ENCODE peak calls at places on chromosomes 5 and 9, in five cellular contexts. One of them, this sample, is unnamed.
A peak's percentile ranks its signal among the peaks of the same experiment; 100 is the strongest.

GRCh38 chr5:53010819-53011218 is 21.7 kb downstream of the ITGA2 start:
- DNase-seq in gastrocnemius medialis: no peak
- DNase-seq in hepatocyte: no peak
- DNase-seq in suprapubic skin: no peak
- DNase-seq in A549: no peak
- DNase-seq in this sample: no peak

GRCh38 chr5:164555809-164556208 is 1050.4 kb downstream of the MAT2B start:
- DNase-seq in gastrocnemius medialis: no peak
- DNase-seq in hepatocyte: no peak
- DNase-seq in suprapubic skin: no peak
- DNase-seq in A549: no peak
- DNase-seq in this sample: no peak

GRCh38 chr5:140988036-140988997 is 22.0 kb downstream of the PCDHAC2 start:
- DNase-seq in gastrocnemius medialis: no peak
- DNase-seq in hepatocyte: peak; percentile 43
- DNase-seq in suprapubic skin: no peak
- DNase-seq in A549: no peak
- DNase-seq in this sample: no peak

GRCh38 chr5:135391123-135391868 is 7.7 kb downstream of the MACROH2A1 start:
- DNase-seq in gastrocnemius medialis: no peak
- DNase-seq in hepatocyte: no peak
- DNase-seq in suprapubic skin: no peak
- DNase-seq in A549: no peak
- DNase-seq in this sample: no peak

GRCh38 chr5:140054086-140054689 is 11.1 kb upstream of the NRG2 start:
- DNase-seq in gastrocnemius medialis: no peak
- DNase-seq in hepatocyte: no peak
- DNase-seq in suprapubic skin: no peak
- DNase-seq in A549: no peak
- DNase-seq in this sample: no peak

GRCh38 chr5:32172908-32173393 is 1.2 kb downstream of the GOLPH3 start:
- DNase-seq in gastrocnemius medialis: no peak
- DNase-seq in hepatocyte: no peak
- DNase-seq in suprapubic skin: no peak
- DNase-seq in A549: peak; percentile 10
- DNase-seq in this sample: peak; percentile 36

GRCh38 chr9:82920154-82920553 is 142.8 kb downstream of the RASEF start:
- DNase-seq in gastrocnemius medialis: no peak
- DNase-seq in hepatocyte: no peak
- DNase-seq in suprapubic skin: no peak
- DNase-seq in A549: no peak
- DNase-seq in this sample: no peak

GRCh38 chr5:84059672-84060071 is 325.0 kb downstream of the EDIL3 start:
- DNase-seq in gastrocnemius medialis: no peak
- DNase-seq in hepatocyte: no peak
- DNase-seq in suprapubic skin: no peak
- DNase-seq in A549: no peak
- DNase-seq in this sample: no peak

GRCh38 chr9:89000281-89000875 is 9.1 kb downstream of the S1PR3 start:
- DNase-seq in gastrocnemius medialis: no peak
- DNase-seq in hepatocyte: no peak
- DNase-seq in suprapubic skin: no peak
- DNase-seq in A549: no peak
- DNase-seq in this sample: no peak

GRCh38 chr5:10432059-10433008 is 9.3 kb upstream of the ROPN1L start:
- DNase-seq in gastrocnemius medialis: no peak
- DNase-seq in hepatocyte: no peak
- DNase-seq in suprapubic skin: no peak
- DNase-seq in A549: no peak
- DNase-seq in this sample: no peak

GRCh38 chr9:10674586-10674985 is 61.8 kb upstream of the PTPRD start:
- DNase-seq in gastrocnemius medialis: no peak
- DNase-seq in hepatocyte: no peak
- DNase-seq in suprapubic skin: no peak
- DNase-seq in A549: no peak
- DNase-seq in this sample: no peak

GRCh38 chr5:135072357-135073247 is 38.6 kb upstream of the PITX1 start:
- DNase-seq in gastrocnemius medialis: no peak
- DNase-seq in hepatocyte: no peak
- DNase-seq in suprapubic skin: peak; percentile 60
- DNase-seq in A549: no peak
- DNase-seq in this sample: no peak

GRCh38 chr9:120982851-120983250 is 56.3 kb upstream of the TRAF1 start:
- DNase-seq in gastrocnemius medialis: no peak
- DNase-seq in hepatocyte: no peak
- DNase-seq in suprapubic skin: no peak
- DNase-seq in A549: no peak
- DNase-seq in this sample: no peak

GRCh38 chr9:77019810-77020437 is 469 bp downstream of the FOXB2 start:
- DNase-seq in gastrocnemius medialis: no peak
- DNase-seq in hepatocyte: no peak
- DNase-seq in suprapubic skin: no peak
- DNase-seq in A549: no peak
- DNase-seq in this sample: no peak

GRCh38 chr9:27408523-27408922 is 111.6 kb upstream of the EQTN start:
- DNase-seq in gastrocnemius medialis: no peak
- DNase-seq in hepatocyte: no peak
- DNase-seq in suprapubic skin: no peak
- DNase-seq in A549: no peak
- DNase-seq in this sample: no peak

GRCh38 chr5:3893527-3893926 is 297.9 kb downstream of the IRX1 start:
- DNase-seq in gastrocnemius medialis: no peak
- DNase-seq in hepatocyte: no peak
- DNase-seq in suprapubic skin: no peak
- DNase-seq in A549: no peak
- DNase-seq in this sample: no peak

GRCh38 chr5:115551415-115551814 is 6.8 kb upstream of the FEM1C start:
- DNase-seq in gastrocnemius medialis: no peak
- DNase-seq in hepatocyte: peak; percentile 39
- DNase-seq in suprapubic skin: no peak
- DNase-seq in A549: no peak
- DNase-seq in this sample: no peak

GRCh38 chr5:16992006-16992405 is 55.9 kb upstream of the MYO10 start:
- DNase-seq in gastrocnemius medialis: no peak
- DNase-seq in hepatocyte: no peak
- DNase-seq in suprapubic skin: no peak
- DNase-seq in A549: no peak
- DNase-seq in this sample: no peak

GRCh38 chr9:134413890-134414731 is 87.9 kb downstream of the RXRA start:
- DNase-seq in gastrocnemius medialis: peak; percentile 86
- DNase-seq in hepatocyte: peak; percentile 79
- DNase-seq in suprapubic skin: no peak
- DNase-seq in A549: peak; percentile 87
- DNase-seq in this sample: no peak

GRCh38 chr5:150579462-150580400 is 60.7 kb upstream of the SYNPO start:
- DNase-seq in gastrocnemius medialis: no peak
- DNase-seq in hepatocyte: peak; percentile 64
- DNase-seq in suprapubic skin: no peak
- DNase-seq in A549: no peak
- DNase-seq in this sample: no peak

GRCh38 chr9:137000177-137000930 is 4.0 kb upstream of the CLIC3 start:
- DNase-seq in gastrocnemius medialis: no peak
- DNase-seq in hepatocyte: no peak
- DNase-seq in suprapubic skin: no peak
- DNase-seq in A549: no peak
- DNase-seq in this sample: no peak

GRCh38 chr5:149886697-149887470 is 57.7 kb downstream of the PDE6A start:
- DNase-seq in gastrocnemius medialis: no peak
- DNase-seq in hepatocyte: no peak
- DNase-seq in suprapubic skin: no peak
- DNase-seq in A549: no peak
- DNase-seq in this sample: no peak

GRCh38 chr5:139461698-139462097 is 845 bp downstream of the ECSCR start:
- DNase-seq in gastrocnemius medialis: no peak
- DNase-seq in hepatocyte: no peak
- DNase-seq in suprapubic skin: no peak
- DNase-seq in A549: no peak
- DNase-seq in this sample: no peak

GRCh38 chr5:176800024-176800423 is 10.3 kb upstream of the UNC5A start:
- DNase-seq in gastrocnemius medialis: no peak
- DNase-seq in hepatocyte: no peak
- DNase-seq in suprapubic skin: no peak
- DNase-seq in A549: no peak
- DNase-seq in this sample: no peak

GRCh38 chr5:8577792-8578191 is 708.8 kb downstream of the MTRR start:
- DNase-seq in gastrocnemius medialis: no peak
- DNase-seq in hepatocyte: no peak
- DNase-seq in suprapubic skin: no peak
- DNase-seq in A549: no peak
- DNase-seq in this sample: no peak

GRCh38 chr5:143055596-143056330 is 285.6 kb downstream of the ARHGAP26 start:
- DNase-seq in gastrocnemius medialis: no peak
- DNase-seq in hepatocyte: no peak
- DNase-seq in suprapubic skin: no peak
- DNase-seq in A549: no peak
- DNase-seq in this sample: no peak

GRCh38 chr5:143052967-143053682 is 282.9 kb downstream of the ARHGAP26 start:
- DNase-seq in gastrocnemius medialis: no peak
- DNase-seq in hepatocyte: no peak
- DNase-seq in suprapubic skin: no peak
- DNase-seq in A549: no peak
- DNase-seq in this sample: no peak

GRCh38 chr5:143056331-143056689 is 286.1 kb downstream of the ARHGAP26 start:
- DNase-seq in gastrocnemius medialis: no peak
- DNase-seq in hepatocyte: no peak
- DNase-seq in suprapubic skin: no peak
- DNase-seq in A549: no peak
- DNase-seq in this sample: no peak

GRCh38 chr5:143053780-143054179 is 283.6 kb downstream of the ARHGAP26 start:
- DNase-seq in gastrocnemius medialis: no peak
- DNase-seq in hepatocyte: no peak
- DNase-seq in suprapubic skin: no peak
- DNase-seq in A549: no peak
- DNase-seq in this sample: no peak

GRCh38 chr5:143054480-143054941 is 284.3 kb downstream of the ARHGAP26 start:
- DNase-seq in gastrocnemius medialis: no peak
- DNase-seq in hepatocyte: no peak
- DNase-seq in suprapubic skin: no peak
- DNase-seq in A549: no peak
- DNase-seq in this sample: peak; percentile 20
- H3K4me1 ChIP-seq in gastrocnemius medialis: peaks cover 88% of the 10 kb centered on the region
- H3K4me1 ChIP-seq in hepatocyte: peaks cover 28% of the 10 kb centered on the region
- H3K4me1 ChIP-seq in suprapubic skin: peaks cover 15% of the 10 kb centered on the region
- H3K4me1 ChIP-seq in A549: peaks cover 24% of the 10 kb centered on the region
- H3K4me1 ChIP-seq in this sample: peaks cover 8% of the 10 kb centered on the region

DNA sequence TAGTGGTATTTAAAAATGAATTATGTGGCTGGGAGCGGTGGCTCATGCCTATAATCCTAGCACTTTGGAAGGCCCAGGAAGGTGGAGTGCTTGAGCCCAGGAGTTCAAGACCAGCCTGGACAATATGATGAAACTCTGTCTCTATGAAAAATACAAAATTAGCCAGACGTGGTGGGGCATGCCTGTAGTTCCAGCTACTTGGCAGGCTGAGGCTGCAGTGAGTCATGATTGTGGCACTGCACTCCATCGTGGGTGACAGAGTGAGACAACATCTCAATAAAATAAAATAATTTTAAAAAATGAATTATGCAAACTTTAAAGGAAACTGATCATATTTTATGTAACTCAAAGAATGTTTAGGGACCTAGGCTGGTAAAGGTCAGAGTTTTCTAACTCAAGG is 310.8 kb upstream of the DMRT1 start:
- DNase-seq in gastrocnemius medialis: peak; percentile 8
- DNase-seq in hepatocyte: no peak
- DNase-seq in suprapubic skin: no peak
- DNase-seq in A549: no peak
- DNase-seq in this sample: no peak
- H3K4me1 ChIP-seq in gastrocnemius medialis: peaks cover 21% of the 10 kb centered on the region
- H3K4me1 ChIP-seq in hepatocyte: peaks cover 17% of the 10 kb centered on the region
- H3K4me1 ChIP-seq in suprapubic skin: peaks cover 35% of the 10 kb centered on the region
- H3K4me1 ChIP-seq in A549: peaks cover 46% of the 10 kb centered on the region
- H3K4me1 ChIP-seq in this sample: no peaks in the 10 kb centered on the region

GRCh38 chr9:131675437-131676022 is 64.3 kb downstream of the RAPGEF1 start:
- DNase-seq in gastrocnemius medialis: no peak
- DNase-seq in hepatocyte: no peak
- DNase-seq in suprapubic skin: no peak
- DNase-seq in A549: no peak
- DNase-seq in this sample: no peak

GRCh38 chr9:131676431-131676972 is 63.4 kb downstream of the RAPGEF1 start:
- DNase-seq in gastrocnemius medialis: no peak
- DNase-seq in hepatocyte: no peak
- DNase-seq in suprapubic skin: no peak
- DNase-seq in A549: no peak
- DNase-seq in this sample: peak; percentile 48

GRCh38 chr9:131673068-131673467 is 66.8 kb downstream of the RAPGEF1 start:
- DNase-seq in gastrocnemius medialis: no peak
- DNase-seq in hepatocyte: no peak
- DNase-seq in suprapubic skin: no peak
- DNase-seq in A549: no peak
- DNase-seq in this sample: no peak

GRCh38 chr9:131673531-131673930 is 66.3 kb downstream of the RAPGEF1 start:
- DNase-seq in gastrocnemius medialis: no peak
- DNase-seq in hepatocyte: no peak
- DNase-seq in suprapubic skin: no peak
- DNase-seq in A549: no peak
- DNase-seq in this sample: no peak

DNA sequence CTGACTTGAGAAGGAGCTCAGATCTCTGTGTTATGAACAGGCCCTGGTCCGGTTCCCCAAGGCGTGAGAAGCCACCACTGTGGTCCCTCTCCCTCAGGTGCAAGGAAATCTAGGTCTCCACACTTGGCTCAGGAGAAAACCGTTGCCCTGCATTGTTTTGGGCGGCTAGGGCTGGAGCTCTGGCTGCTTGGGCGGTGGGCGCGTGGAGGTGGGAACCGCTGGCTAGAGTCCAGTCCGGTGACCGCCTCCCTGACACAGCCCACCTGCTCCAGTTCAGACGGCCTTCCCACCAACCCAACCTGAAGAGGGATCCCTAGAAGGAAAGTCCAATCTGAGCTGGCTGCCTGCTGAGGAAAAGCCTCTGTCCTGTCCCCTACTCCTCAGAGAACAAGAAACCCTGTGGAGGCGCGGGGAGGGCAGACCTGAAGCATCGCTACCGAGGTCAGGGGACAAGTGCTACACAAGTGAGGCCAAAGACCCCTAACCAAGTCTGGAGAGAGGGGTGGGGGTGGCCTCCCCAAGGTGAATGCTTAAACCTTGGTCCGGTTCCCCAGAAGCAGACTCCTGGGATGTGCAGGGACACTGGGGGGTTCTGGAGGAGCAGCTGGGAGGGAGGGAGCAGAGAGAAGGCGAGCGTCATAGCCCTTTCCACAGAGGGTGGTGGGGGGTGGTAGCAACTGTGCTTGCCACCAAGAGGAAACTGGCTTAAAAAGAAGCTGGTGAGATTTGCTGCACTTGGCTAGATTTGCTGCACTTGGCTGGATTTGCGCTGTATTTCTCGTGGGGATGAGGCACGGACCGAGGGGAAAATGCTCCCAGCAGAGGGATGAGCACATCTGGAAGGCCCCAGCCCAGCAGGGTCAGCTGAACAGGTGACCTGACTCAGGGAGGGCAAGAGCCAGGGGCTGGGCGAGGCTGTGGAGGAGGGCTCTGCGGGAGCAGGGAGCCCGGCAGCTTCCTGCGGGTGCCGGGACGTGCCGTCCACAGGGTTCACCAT is 65.2 kb downstream of the RAPGEF1 start:
- DNase-seq in gastrocnemius medialis: no peak
- DNase-seq in hepatocyte: no peak
- DNase-seq in suprapubic skin: no peak
- DNase-seq in A549: no peak
- DNase-seq in this sample: no peak
- H3K4me1 ChIP-seq in gastrocnemius medialis: peaks cover 99% of the 10 kb centered on the region
- H3K4me1 ChIP-seq in hepatocyte: peaks cover 55% of the 10 kb centered on the region
- H3K4me1 ChIP-seq in suprapubic skin: peaks cover 92% of the 10 kb centered on the region
- H3K4me1 ChIP-seq in A549: peaks cover 37% of the 10 kb centered on the region
- H3K4me1 ChIP-seq in this sample: peaks cover 87% of the 10 kb centered on the region

GRCh38 chr9:94870793-94871558 is 144.5 kb downstream of the AOPEP start:
- DNase-seq in gastrocnemius medialis: peak; percentile 75
- DNase-seq in hepatocyte: no peak
- DNase-seq in suprapubic skin: no peak
- DNase-seq in A549: no peak
- DNase-seq in this sample: peak; percentile 84
- H3K4me1 ChIP-seq in gastrocnemius medialis: peaks cover 78% of the 10 kb centered on the region
- H3K4me1 ChIP-seq in hepatocyte: peaks cover 37% of the 10 kb centered on the region
- H3K4me1 ChIP-seq in suprapubic skin: peaks cover 84% of the 10 kb centered on the region
- H3K4me1 ChIP-seq in A549: peaks cover 88% of the 10 kb centered on the region
- H3K4me1 ChIP-seq in this sample: peaks cover 16% of the 10 kb centered on the region